ENCODE peak calls at places on chromosome 14, in six cellular contexts. Z is CD4-positive, alpha-beta memory T cell; X is CD4-positive, CD25-positive, alpha-beta regulatory T cell; S is stimulated activated CD4-positive, alpha-beta T cell treated with anti-CD3 and anti-CD28 coated beads, TNF-alpha, amount 100 ng/mL, for 48 hours; T is NCI-H345; D is sciatic nerve. P is an unnamed sample.

GRCh38 chr14:62436256-62436655 is 609.0 kb downstream of the KCNH5 start:
- DNase-seq in Z (no peak), X (no peak), D (no peak), T (no peak), S (no peak), P (no peak)

GRCh38 chr14:65226824-65227604 is 124.7 kb upstream of the MAX start:
- DNase-seq in Z (no peak), D (no peak), S (no peak), X (no peak), T (peak), P (no peak)

GRCh38 chr14:24042733-24043132 is 9.1 kb upstream of the CARMIL3 start:
- DNase-seq in Z (no peak), X (no peak), D (no peak), T (no peak), S (no peak), P (no peak)

GRCh38 chr14:73238262-73238852 is 1.1 kb downstream of the PAPLN start:
- DNase-seq in X (no peak), Z (no peak), S (no peak), D (no peak), T (no peak), P (no peak)

GRCh38 chr14:20626274-20626673 is 15.2 kb downstream of the OR6S1 start:
- DNase-seq in Z (no peak), T (no peak), S (no peak), D (no peak), X (no peak), P (no peak)

GRCh38 chr14:32397871-32398640 is 69.0 kb downstream of the AKAP6 start:
- DNase-seq in T (no peak), Z (no peak), X (no peak), D (no peak), S (no peak), P (no peak)

GRCh38 chr14:93104961-93105360 is 10.8 kb downstream of the ITPK1 start:
- DNase-seq in T (no peak), S (no peak), Z (no peak), D (no peak), X (no peak), P (no peak)

GRCh38 chr14:61252354-61253063 is 28.6 kb downstream of the TMEM30B start:
- DNase-seq in X (peak), Z (peak), T (peak), D (peak), S (peak), P (peak)

GRCh38 chr14:48937796-48938195 is 648.4 kb downstream of the RPS29 start:
- DNase-seq in X (no peak), S (no peak), T (peak), Z (no peak), D (no peak), P (no peak)

GRCh38 chr14:100824156-100824555 is 1.8 kb upstream of the MEG3 start:
- DNase-seq in S (no peak), Z (no peak), D (no peak), X (no peak), T (no peak), P (no peak)

GRCh38 chr14:84129028-84129427 is 1400.9 kb upstream of the FLRT2 start:
- DNase-seq in T (no peak), Z (no peak), S (no peak), D (no peak), X (no peak), P (no peak)